ENCODE peak calls at places on chromosomes 13 and 19, in seven cellular contexts. L is fibroblast of pulmonary artery, H is ACHN, Z is body of pancreas, B is D341Med, C is lung microvascular endothelial cell, M is fibroblast of the aortic adventitia. Y is an unnamed sample.

GRCh38 chr13:30618186-30618937 is 642 bp downstream of the USPL1 start:
- DNase-seq in L (no peak), H (peak), Z (no peak), B (peak), C (peak), M (no peak), Y (no peak)

GRCh38 chr19:38917921-38918491 is 6.0 kb upstream of the CCER2 start:
- DNase-seq in L (peak), H (peak), Z (no peak), B (peak), C (no peak), M (no peak), Y (no peak)

GRCh38 chr13:38346764-38347163 is 2.9 kb upstream of the UFM1 start:
- DNase-seq in L (no peak), H (no peak), Z (no peak), B (no peak), C (no peak), M (no peak), Y (no peak)

GRCh38 chr13:96519380-96519779 is 429.5 kb downstream of the HS6ST3 start:
- DNase-seq in L (no peak), H (no peak), Z (no peak), B (no peak), C (no peak), M (no peak), Y (no peak)

GRCh38 chr13:95494082-95494681 is 58.3 kb upstream of the CLDN10 start:
- DNase-seq in L (peak), H (peak), Z (peak), B (peak), C (peak), M (peak), Y (no peak)

GRCh38 chr19:17881701-17882100 is 10.0 kb downstream of the SLC5A5 start:
- DNase-seq in L (no peak), H (no peak), Z (no peak), B (peak), C (no peak), M (no peak), Y (no peak)

GRCh38 chr13:35714096-35714495 is 237.6 kb upstream of the MAB21L1 start:
- DNase-seq in L (no peak), H (no peak), Z (no peak), B (peak), C (no peak), M (no peak), Y (no peak)

GRCh38 chr13:64505511-64505910 is 2724.6 kb downstream of the PCDH9 start:
- DNase-seq in L (peak), H (no peak), Z (no peak), B (no peak), C (no peak), M (peak), Y (no peak)

GRCh38 chr19:46113726-46114125 is 10.8 kb downstream of the IGFL3 start:
- DNase-seq in L (no peak), H (no peak), Z (no peak), B (no peak), C (no peak), M (no peak), Y (no peak)

GRCh38 chr13:112213467-112214245 is 146.7 kb downstream of the SOX1 start:
- DNase-seq in L (no peak), H (no peak), Z (peak), B (no peak), C (no peak), M (no peak), Y (no peak)

GRCh38 chr13:33262069-33262487 is 23.5 kb downstream of the STARD13 start:
- DNase-seq in L (no peak), H (peak), Z (no peak), B (no peak), C (peak), M (peak), Y (no peak)

GRCh38 chr19:9877775-9878510 is 42.8 kb downstream of the PIN1 start:
- DNase-seq in L (peak), H (no peak), Z (no peak), B (no peak), C (no peak), M (peak), Y (no peak)

GRCh38 chr13:21389124-21389523 is 70.0 kb downstream of the ZDHHC20 start:
- DNase-seq in L (no peak), H (no peak), Z (no peak), B (no peak), C (no peak), M (no peak), Y (no peak)

GRCh38 chr13:29922896-29923295 is 72.5 kb upstream of the UBL3 start:
- DNase-seq in L (peak), H (peak), Z (no peak), B (no peak), C (no peak), M (peak), Y (no peak)

GRCh38 chr19:50300814-50301606 is 28.2 kb downstream of the KCNC3 start:
- DNase-seq in L (peak), H (peak), Z (no peak), B (no peak), C (peak), M (peak), Y (no peak)

GRCh38 chr19:48490980-48491792 is 20.4 kb downstream of the LMTK3 start:
- DNase-seq in L (no peak), H (peak), Z (peak), B (peak), C (peak), M (no peak), Y (no peak)

GRCh38 chr19:52946322-52947310 is 16.1 kb downstream of the ZNF816 start:
- DNase-seq in L (no peak), H (no peak), Z (peak), B (peak), C (no peak), M (no peak), Y (no peak)

GRCh38 chr13:81872581-81872980 is 1531.7 kb upstream of the SPRY2 start:
- DNase-seq in L (no peak), H (peak), Z (peak), B (peak), C (no peak), M (no peak), Y (no peak)

GRCh38 chr13:32257649-32258048 is 57.5 kb downstream of the ZAR1L start:
- DNase-seq in L (no peak), H (no peak), Z (no peak), B (no peak), C (no peak), M (no peak), Y (no peak)

GRCh38 chr19:7870571-7871279 is 3.5 kb downstream of the PRR36 start:
- DNase-seq in L (peak), H (peak), Z (peak), B (peak), C (peak), M (peak), Y (no peak)

GRCh38 chr13:114142640-114143490 is 10.4 kb upstream of the RASA3 start:
- DNase-seq in L (no peak), H (no peak), Z (peak), B (no peak), C (no peak), M (no peak), Y (no peak)

GRCh38 chr13:79780240-79780639 is 299.3 kb downstream of the NDFIP2 start:
- DNase-seq in L (peak), H (no peak), Z (no peak), B (no peak), C (no peak), M (peak), Y (no peak)

GRCh38 chr13:37531054-37531453 is 67.5 kb downstream of the POSTN start:
- DNase-seq in L (peak), H (no peak), Z (no peak), B (no peak), C (no peak), M (peak), Y (no peak)

GRCh38 chr13:58478858-58479257 is 847.3 kb downstream of the PCDH17 start:
- DNase-seq in L (no peak), H (no peak), Z (no peak), B (no peak), C (no peak), M (no peak), Y (no peak)

GRCh38 chr19:49403404-49404187 is 15.5 kb downstream of the KASH5 start:
- DNase-seq in L (no peak), H (no peak), Z (no peak), B (no peak), C (no peak), M (no peak), Y (no peak)

GRCh38 chr19:40139533-40140287 is 49.0 kb upstream of the ZNF780A start:
- DNase-seq in L (peak), H (peak), Z (peak), B (peak), C (peak), M (peak), Y (no peak)

GRCh38 chr13:79796116-79796515 is 315.2 kb downstream of the NDFIP2 start:
- DNase-seq in L (no peak), H (no peak), Z (no peak), B (no peak), C (no peak), M (no peak), Y (no peak)

GRCh38 chr13:79475569-79475968 is 5.4 kb upstream of the NDFIP2 start:
- DNase-seq in L (no peak), H (no peak), Z (no peak), B (no peak), C (no peak), M (no peak), Y (no peak)

GRCh38 chr13:29402168-29402621 is 193.3 kb downstream of the SLC7A1 start:
- DNase-seq in L (peak), H (no peak), Z (no peak), B (no peak), C (no peak), M (peak), Y (no peak)

GRCh38 chr19:46426506-46427162 is 2.1 kb downstream of the PNMA8C start:
- DNase-seq in L (peak), H (peak), Z (peak), B (peak), C (peak), M (peak), Y (no peak)

GRCh38 chr19:19234220-19234816 is 22.6 kb downstream of the NCAN start:
- DNase-seq in L (no peak), H (no peak), Z (no peak), B (no peak), C (no peak), M (no peak), Y (no peak)

GRCh38 chr13:20383058-20383457 is 142.6 kb downstream of the CRYL1 start:
- DNase-seq in L (no peak), H (no peak), Z (no peak), B (no peak), C (no peak), M (no peak), Y (no peak)

GRCh38 chr19:36528921-36529518 is 949 bp upstream of the ZNF260 start:
- DNase-seq in L (no peak), H (no peak), Z (no peak), B (peak), C (no peak), M (no peak), Y (no peak)

GRCh38 chr13:30113531-30113930 is 193.8 kb downstream of the KATNAL1 start:
- DNase-seq in L (no peak), H (no peak), Z (no peak), B (no peak), C (no peak), M (peak), Y (no peak)

GRCh38 chr13:99417151-99417820 is 84.0 kb upstream of the TM9SF2 start:
- DNase-seq in L (no peak), H (no peak), Z (no peak), B (no peak), C (no peak), M (no peak), Y (no peak)